ENCODE peak calls at places on chromosomes 12 and 14, in seven cellular contexts. E, S, O, V, Q, W and Z are unnamed samples.

GRCh38 chr14:56664811-56665421 is 85.3 kb downstream of the TMEM260 start:
- DNase-seq in O (no peak), V (no peak), S (no peak), E (no peak), Q (no peak), W (peak), Z (no peak)

GRCh38 chr14:68716698-68717097 is 76.2 kb downstream of the ZFP36L1 start:
- DNase-seq in E (no peak), S (no peak), W (peak), Q (peak), O (no peak), V (no peak), Z (no peak)

GRCh38 chr12:68462799-68463198 is 130.6 kb upstream of the MDM1 start:
- DNase-seq in W (no peak), O (no peak), S (no peak), V (no peak), E (no peak), Q (no peak), Z (no peak)

GRCh38 chr12:11621797-11622423 is 27.6 kb upstream of the ETV6 start:
- DNase-seq in E (no peak), O (no peak), V (no peak), W (peak), Q (peak), S (no peak), Z (no peak)

GRCh38 chr12:2111816-2112215 is 59.0 kb downstream of the CACNA1C start:
- DNase-seq in V (no peak), E (no peak), W (no peak), S (no peak), Q (no peak), O (no peak), Z (no peak)

GRCh38 chr12:95918194-95918993 is 24.0 kb downstream of the CCDC38 start:
- DNase-seq in V (no peak), Q (peak), O (no peak), E (peak), W (peak), S (peak), Z (peak)

GRCh38 chr12:92444763-92445162 is 258.0 kb upstream of the PLEKHG7 start:
- DNase-seq in O (no peak), E (no peak), S (no peak), V (no peak), W (no peak), Q (no peak), Z (no peak)

GRCh38 chr14:97056086-97056485 is 258.9 kb downstream of the VRK1 start:
- DNase-seq in W (no peak), O (no peak), S (peak), E (no peak), Q (no peak), V (no peak), Z (no peak)

GRCh38 chr12:53867216-53868012 is 71.2 kb upstream of the HOXC13 start:
- DNase-seq in Q (peak), V (no peak), O (no peak), W (peak), S (no peak), E (no peak), Z (no peak)

GRCh38 chr12:6868211-6869048 is 1.1 kb downstream of the TPI1 start:
- DNase-seq in O (no peak), Q (no peak), W (peak), E (no peak), V (no peak), S (no peak), Z (no peak)
- TF ChIP-seq CTCF in O (no peak), Q (peak), W (peak), E (peak), V (peak), S (peak), Z (no peak)

GRCh38 chr12:49349266-49349665 is 2.6 kb downstream of the DNAJC22 start:
- DNase-seq in W (no peak), O (no peak), E (no peak), V (no peak), Q (no peak), S (no peak), Z (no peak)
- TF ChIP-seq SIN3A in W (no peak), O (no peak), E (no peak), V (no peak), Q (no peak), S (no peak), Z (no peak)

GRCh38 chr12:124032265-124032886 is 59.4 kb downstream of the ZNF664 start:
- DNase-seq in W (peak), E (peak), O (no peak), V (no peak), Q (peak), S (peak), Z (peak)

GRCh38 chr12:124033859-124034258 is 60.8 kb downstream of the ZNF664 start:
- DNase-seq in O (no peak), S (no peak), E (no peak), Q (no peak), V (no peak), W (no peak), Z (no peak)

GRCh38 chr12:124037341-124037740 is 64.3 kb downstream of the ZNF664 start:
- DNase-seq in Q (no peak), E (no peak), O (no peak), W (no peak), S (no peak), V (no peak), Z (no peak)

GRCh38 chr12:124036117-124037109 is 63.4 kb downstream of the ZNF664 start:
- DNase-seq in E (peak), S (peak), V (no peak), O (peak), Q (peak), W (peak), Z (peak)

DNA sequence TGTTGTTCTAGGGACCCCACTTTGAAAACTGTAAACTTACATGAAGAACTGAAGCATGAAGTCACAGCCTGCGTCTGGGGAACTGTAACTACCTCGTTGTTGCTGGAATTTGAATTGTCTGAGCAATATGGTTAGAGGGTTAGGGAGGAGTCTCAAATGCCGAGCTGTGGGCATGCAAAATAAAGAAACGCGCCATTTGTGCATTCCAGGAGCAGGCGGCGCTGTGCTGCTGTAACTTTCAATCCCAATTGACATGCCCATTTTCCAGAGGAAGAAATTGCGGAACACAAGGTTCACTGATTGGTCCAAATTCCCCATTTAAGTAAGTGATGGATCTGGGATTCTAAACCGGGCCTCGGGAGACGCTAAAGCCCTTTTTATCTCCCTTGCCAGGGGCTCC is 61.3 kb downstream of the ZNF664 start:
- DNase-seq in E (no peak), W (no peak), O (no peak), V (no peak), S (no peak), Q (peak), Z (no peak)
- TF ChIP-seq CTCF in E (no peak), W (peak), O (no peak), V (no peak), S (no peak), Q (peak), Z (peak)

GRCh38 chr14:45757655-45758054 is 504.7 kb upstream of the MIS18BP1 start:
- DNase-seq in O (no peak), E (no peak), V (no peak), Q (no peak), W (no peak), S (no peak), Z (no peak)
- TF ChIP-seq SIN3A in O (no peak), E (no peak), V (no peak), Q (no peak), W (no peak), S (no peak), Z (no peak)

DNA sequence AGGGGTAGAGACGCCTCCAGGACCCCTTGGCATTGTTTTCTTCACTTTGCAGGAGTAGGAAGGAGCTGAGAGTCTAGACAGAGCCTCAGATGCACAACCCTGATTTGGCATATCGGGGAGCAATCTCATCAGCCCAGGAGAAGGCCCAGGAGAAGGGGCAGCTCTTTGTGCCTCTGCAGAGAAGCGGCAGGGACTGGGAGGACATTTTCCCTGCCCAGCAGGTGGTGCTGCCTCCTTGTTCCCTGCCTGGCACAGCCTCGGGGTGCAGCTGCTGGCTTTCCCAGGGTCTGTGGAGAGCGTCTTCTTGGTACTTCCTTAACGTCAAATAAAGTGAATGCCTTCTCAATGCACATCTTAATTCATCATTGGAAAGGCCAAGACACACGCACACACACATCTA is 419.5 kb downstream of the TMEM121 start:
- DNase-seq in E (no peak), W (no peak), V (no peak), O (no peak), Q (no peak), S (no peak), Z (no peak)
- TF ChIP-seq CTCF in E (peak), W (no peak), V (no peak), O (no peak), Q (peak), S (peak), Z (peak)

GRCh38 chr12:70795608-70796007 is 124.9 kb downstream of the PTPRR start:
- DNase-seq in W (no peak), E (no peak), S (no peak), Q (no peak), O (no peak), V (no peak), Z (no peak)
- TF ChIP-seq SIN3A in W (no peak), E (no peak), S (no peak), Q (no peak), O (no peak), V (no peak), Z (no peak)

DNA sequence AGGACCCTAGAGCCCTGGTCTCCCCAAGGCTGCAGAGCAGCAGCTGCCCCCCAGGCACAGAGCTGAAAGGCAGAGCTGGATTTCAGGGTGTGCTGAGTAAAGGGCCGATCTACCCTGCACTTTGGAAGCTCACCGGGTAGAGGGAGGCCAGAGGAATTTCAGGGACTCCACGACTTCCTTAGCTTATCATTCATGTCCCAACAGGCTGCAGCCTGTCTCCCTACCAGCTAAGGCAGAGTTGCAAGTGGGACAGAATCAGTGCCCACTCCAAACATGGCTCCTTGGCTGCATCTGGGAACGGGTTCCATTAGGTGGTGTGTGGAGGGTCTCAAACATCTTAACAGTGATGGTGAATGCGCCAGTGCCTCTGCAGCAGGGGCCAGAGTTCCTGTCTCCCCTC is 27.5 kb downstream of the MMAB start:
- DNase-seq in E (no peak), V (no peak), S (no peak), Q (no peak), W (no peak), O (no peak), Z (no peak)
- TF ChIP-seq CTCF in E (no peak), V (no peak), S (no peak), Q (no peak), W (no peak), O (no peak), Z (no peak)

GRCh38 chr12:59142175-59142574 is 221.9 kb upstream of the LRIG3 start:
- DNase-seq in Q (no peak), E (no peak), W (no peak), S (no peak), O (no peak), V (no peak), Z (no peak)
- TF ChIP-seq SIN3A in Q (no peak), E (no peak), W (no peak), S (no peak), O (no peak), V (no peak), Z (no peak)

DNA sequence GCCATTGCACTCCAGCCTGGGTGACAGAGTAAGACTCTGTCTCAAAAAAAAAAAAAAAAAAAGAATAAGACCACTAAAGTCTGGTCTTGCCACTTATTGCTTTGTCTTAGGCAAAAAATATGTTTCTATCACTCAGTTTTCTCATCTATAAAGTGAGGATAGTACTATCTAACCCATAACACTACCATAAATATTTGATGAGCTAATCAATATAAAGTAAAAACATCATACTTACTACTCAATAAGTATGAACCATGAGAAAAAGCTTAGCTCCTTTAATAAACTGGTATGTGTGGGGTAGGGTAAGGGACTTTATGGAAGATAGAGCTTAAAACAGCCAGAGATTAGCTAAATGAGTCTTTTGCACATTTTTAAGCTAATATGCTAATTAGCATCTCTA is 85.5 kb downstream of the GXYLT1 start:
- DNase-seq in W (no peak), V (no peak), S (no peak), E (no peak), O (no peak), Q (no peak), Z (no peak)
- TF ChIP-seq CTCF in W (no peak), V (no peak), S (no peak), E (no peak), O (no peak), Q (no peak), Z (no peak)